ENCODE peak calls at places on chromosomes 7 and 10, in ten cellular contexts. One of them, this sample, is unnamed.

GRCh38 chr7:28627263-28627653 is 214.9 kb downstream of the CREB5 start:
- DNase-seq in HepG2: no peak
- DNase-seq in ovary: no peak
- DNase-seq in prostate gland: no peak
- DNase-seq in upper lobe of left lung: no peak
- DNase-seq in spleen: no peak
- DNase-seq in sigmoid colon: no peak
- DNase-seq in breast epithelium: no peak
- DNase-seq in IMR-90: no peak
- DNase-seq in esophagus squamous epithelium: no peak
- DNase-seq in this sample: no peak

GRCh38 chr10:132076578-132077081 is 10.9 kb downstream of the JAKMIP3 start:
- DNase-seq in HepG2: no peak
- DNase-seq in ovary: no peak
- DNase-seq in prostate gland: no peak
- DNase-seq in upper lobe of left lung: peak
- DNase-seq in spleen: no peak
- DNase-seq in sigmoid colon: no peak
- DNase-seq in breast epithelium: no peak
- DNase-seq in IMR-90: no peak
- DNase-seq in esophagus squamous epithelium: no peak
- DNase-seq in this sample: no peak

GRCh38 chr7:100105534-100105933 is 4.1 kb downstream of the AP4M1 start:
- DNase-seq in HepG2: no peak
- DNase-seq in ovary: no peak
- DNase-seq in prostate gland: no peak
- DNase-seq in upper lobe of left lung: no peak
- DNase-seq in spleen: no peak
- DNase-seq in sigmoid colon: no peak
- DNase-seq in breast epithelium: no peak
- DNase-seq in IMR-90: no peak
- DNase-seq in esophagus squamous epithelium: no peak
- DNase-seq in this sample: no peak

GRCh38 chr7:143849785-143850479 is 52.0 kb downstream of the TCAF1 start:
- DNase-seq in HepG2: no peak
- DNase-seq in ovary: no peak
- DNase-seq in prostate gland: no peak
- DNase-seq in upper lobe of left lung: no peak
- DNase-seq in spleen: peak
- DNase-seq in sigmoid colon: no peak
- DNase-seq in breast epithelium: no peak
- DNase-seq in IMR-90: no peak
- DNase-seq in esophagus squamous epithelium: no peak
- DNase-seq in this sample: no peak

GRCh38 chr7:150383710-150384397 is 4.7 kb downstream of the ZNF775 start:
- DNase-seq in HepG2: peak
- DNase-seq in ovary: no peak
- DNase-seq in prostate gland: peak
- DNase-seq in upper lobe of left lung: peak
- DNase-seq in spleen: no peak
- DNase-seq in sigmoid colon: peak
- DNase-seq in breast epithelium: no peak
- DNase-seq in IMR-90: no peak
- DNase-seq in esophagus squamous epithelium: no peak
- DNase-seq in this sample: no peak

GRCh38 chr7:89246196-89246595 is 450.7 kb upstream of the TEX47 start:
- DNase-seq in HepG2: no peak
- DNase-seq in ovary: no peak
- DNase-seq in prostate gland: no peak
- DNase-seq in upper lobe of left lung: no peak
- DNase-seq in spleen: no peak
- DNase-seq in sigmoid colon: no peak
- DNase-seq in breast epithelium: no peak
- DNase-seq in IMR-90: no peak
- DNase-seq in esophagus squamous epithelium: no peak
- DNase-seq in this sample: no peak

GRCh38 chr10:112221545-112221944 is 38.0 kb upstream of the GPAM start:
- DNase-seq in HepG2: no peak
- DNase-seq in ovary: no peak
- DNase-seq in prostate gland: no peak
- DNase-seq in upper lobe of left lung: no peak
- DNase-seq in spleen: no peak
- DNase-seq in sigmoid colon: no peak
- DNase-seq in breast epithelium: no peak
- DNase-seq in IMR-90: peak
- DNase-seq in esophagus squamous epithelium: no peak
- DNase-seq in this sample: no peak

GRCh38 chr7:101681170-101682007 is 52.3 kb upstream of the MYL10 start:
- DNase-seq in HepG2: no peak
- DNase-seq in ovary: peak
- DNase-seq in prostate gland: peak
- DNase-seq in upper lobe of left lung: no peak
- DNase-seq in spleen: no peak
- DNase-seq in sigmoid colon: no peak
- DNase-seq in breast epithelium: no peak
- DNase-seq in IMR-90: peak
- DNase-seq in esophagus squamous epithelium: no peak
- DNase-seq in this sample: peak

GRCh38 chr10:68272833-68273232 is 40.9 kb upstream of the ATOH7 start:
- DNase-seq in HepG2: no peak
- DNase-seq in ovary: no peak
- DNase-seq in prostate gland: no peak
- DNase-seq in upper lobe of left lung: no peak
- DNase-seq in spleen: no peak
- DNase-seq in sigmoid colon: no peak
- DNase-seq in breast epithelium: no peak
- DNase-seq in IMR-90: no peak
- DNase-seq in esophagus squamous epithelium: no peak
- DNase-seq in this sample: no peak

GRCh38 chr7:24566274-24566673 is 7.0 kb upstream of the PALS2 start:
- DNase-seq in HepG2: no peak
- DNase-seq in ovary: no peak
- DNase-seq in prostate gland: no peak
- DNase-seq in upper lobe of left lung: no peak
- DNase-seq in spleen: no peak
- DNase-seq in sigmoid colon: no peak
- DNase-seq in breast epithelium: no peak
- DNase-seq in IMR-90: no peak
- DNase-seq in esophagus squamous epithelium: no peak
- DNase-seq in this sample: no peak

GRCh38 chr7:4960363-4960762 is 1.4 kb upstream of the MMD2 start:
- DNase-seq in HepG2: no peak
- DNase-seq in ovary: no peak
- DNase-seq in prostate gland: no peak
- DNase-seq in upper lobe of left lung: no peak
- DNase-seq in spleen: peak
- DNase-seq in sigmoid colon: no peak
- DNase-seq in breast epithelium: no peak
- DNase-seq in IMR-90: no peak
- DNase-seq in esophagus squamous epithelium: no peak
- DNase-seq in this sample: no peak
- TF ChIP-seq CTCF in HepG2: no peak
- TF ChIP-seq CTCF in ovary: no peak
- TF ChIP-seq CTCF in prostate gland: no peak
- TF ChIP-seq CTCF in upper lobe of left lung: no peak
- TF ChIP-seq CTCF in spleen: no peak
- TF ChIP-seq CTCF in sigmoid colon: no peak
- TF ChIP-seq CTCF in breast epithelium: no peak
- TF ChIP-seq CTCF in IMR-90: no peak
- TF ChIP-seq CTCF in esophagus squamous epithelium: no peak
- TF ChIP-seq CTCF in this sample: no peak

DNA sequence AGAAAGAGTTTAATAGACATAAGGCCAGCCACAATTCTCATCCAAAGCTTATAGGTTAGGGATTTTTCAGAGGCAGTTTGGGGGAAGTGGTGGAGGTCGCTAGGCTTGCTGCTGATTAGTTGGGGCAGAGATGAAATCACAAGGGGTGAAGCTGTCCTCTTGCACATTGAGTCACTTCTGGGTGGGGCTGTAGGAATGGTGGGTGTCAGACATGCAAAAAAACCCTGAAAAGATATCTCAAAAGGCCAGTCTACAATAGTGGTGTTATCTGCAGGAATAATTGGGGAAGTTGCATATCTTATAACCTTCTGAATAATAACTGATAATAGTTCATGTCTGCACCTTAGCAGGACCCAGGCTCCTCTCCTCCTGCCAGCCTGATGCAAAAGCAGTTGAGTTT is 2.1 kb downstream of the FAM24B start:
- DNase-seq in HepG2: no peak
- DNase-seq in ovary: no peak
- DNase-seq in prostate gland: no peak
- DNase-seq in upper lobe of left lung: no peak
- DNase-seq in spleen: no peak
- DNase-seq in sigmoid colon: no peak
- DNase-seq in breast epithelium: no peak
- DNase-seq in IMR-90: no peak
- DNase-seq in esophagus squamous epithelium: no peak
- DNase-seq in this sample: no peak
- TF ChIP-seq POLR2A in HepG2: no peak
- TF ChIP-seq POLR2A in ovary: no peak
- TF ChIP-seq POLR2A in prostate gland: no peak
- TF ChIP-seq POLR2A in upper lobe of left lung: no peak
- TF ChIP-seq POLR2A in spleen: no peak
- TF ChIP-seq POLR2A in sigmoid colon: no peak
- TF ChIP-seq POLR2A in breast epithelium: no peak
- TF ChIP-seq POLR2A in IMR-90: no peak
- TF ChIP-seq POLR2A in esophagus squamous epithelium: no peak
- TF ChIP-seq POLR2A in this sample: no peak

DNA sequence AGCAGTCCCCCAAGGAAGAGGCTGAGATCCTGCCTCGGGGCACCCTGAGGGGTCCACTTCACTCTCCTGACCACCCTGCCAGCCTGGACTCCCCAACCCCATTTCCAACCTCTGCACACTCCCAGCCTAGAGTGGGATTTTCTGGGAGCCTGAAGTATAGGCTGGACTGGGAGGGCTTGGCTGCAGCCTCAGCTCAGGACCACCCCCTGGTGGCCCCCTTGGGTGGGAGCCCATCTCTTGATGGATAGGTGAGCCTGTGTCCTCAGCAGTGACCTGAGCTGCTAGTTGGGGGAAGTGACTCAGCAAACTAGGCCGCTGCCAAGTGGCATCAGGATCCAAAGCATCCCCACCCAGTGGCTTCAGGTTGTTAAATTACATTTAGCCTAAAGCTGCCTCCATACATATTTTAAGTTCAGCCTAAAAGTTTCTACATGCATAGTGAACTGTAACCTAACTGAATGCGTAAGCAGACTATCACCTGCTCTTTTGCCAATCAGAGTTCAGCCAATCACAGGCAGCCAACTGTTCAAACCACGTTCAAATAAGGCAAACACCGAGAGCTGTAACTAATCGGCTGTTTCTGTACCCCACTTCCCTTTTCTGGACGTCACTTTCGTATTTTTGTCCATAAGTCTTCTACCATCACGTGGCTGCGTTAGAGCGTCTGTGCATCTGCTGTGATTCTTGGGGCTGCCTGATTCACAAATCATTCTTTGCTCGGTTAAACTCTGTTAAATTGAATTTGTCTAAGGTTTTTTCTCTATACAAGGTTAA is 144.0 kb downstream of the PLPP4 start:
- DNase-seq in HepG2: no peak
- DNase-seq in ovary: no peak
- DNase-seq in prostate gland: no peak
- DNase-seq in upper lobe of left lung: peak
- DNase-seq in spleen: no peak
- DNase-seq in sigmoid colon: no peak
- DNase-seq in breast epithelium: no peak
- DNase-seq in IMR-90: no peak
- DNase-seq in esophagus squamous epithelium: no peak
- DNase-seq in this sample: no peak
- TF ChIP-seq CTCF in HepG2: peak
- TF ChIP-seq CTCF in ovary: no peak
- TF ChIP-seq CTCF in prostate gland: no peak
- TF ChIP-seq CTCF in upper lobe of left lung: no peak
- TF ChIP-seq CTCF in spleen: no peak
- TF ChIP-seq CTCF in sigmoid colon: no peak
- TF ChIP-seq CTCF in breast epithelium: no peak
- TF ChIP-seq CTCF in IMR-90: no peak
- TF ChIP-seq CTCF in esophagus squamous epithelium: no peak
- TF ChIP-seq CTCF in this sample: no peak

GRCh38 chr7:112205348-112206237 is 606 bp downstream of the DOCK4 start:
- DNase-seq in HepG2: peak
- DNase-seq in ovary: peak
- DNase-seq in prostate gland: peak
- DNase-seq in upper lobe of left lung: peak
- DNase-seq in spleen: peak
- DNase-seq in sigmoid colon: peak
- DNase-seq in breast epithelium: no peak
- DNase-seq in IMR-90: peak
- DNase-seq in esophagus squamous epithelium: no peak
- DNase-seq in this sample: peak

GRCh38 chr7:112202819-112203218 is 3.4 kb downstream of the DOCK4 start:
- DNase-seq in HepG2: peak
- DNase-seq in ovary: peak
- DNase-seq in prostate gland: peak
- DNase-seq in upper lobe of left lung: no peak
- DNase-seq in spleen: no peak
- DNase-seq in sigmoid colon: peak
- DNase-seq in breast epithelium: no peak
- DNase-seq in IMR-90: no peak
- DNase-seq in esophagus squamous epithelium: no peak
- DNase-seq in this sample: peak

GRCh38 chr7:112206238-112207105 is at the start of the genes DOCK4 and ZNF277:
- DNase-seq in HepG2: peak
- DNase-seq in ovary: peak
- DNase-seq in prostate gland: peak
- DNase-seq in upper lobe of left lung: peak
- DNase-seq in spleen: peak
- DNase-seq in sigmoid colon: peak
- DNase-seq in breast epithelium: peak
- DNase-seq in IMR-90: peak
- DNase-seq in esophagus squamous epithelium: peak
- DNase-seq in this sample: peak

GRCh38 chr7:112204072-112204775 is 2.0 kb downstream of the DOCK4 start:
- DNase-seq in HepG2: no peak
- DNase-seq in ovary: no peak
- DNase-seq in prostate gland: peak
- DNase-seq in upper lobe of left lung: no peak
- DNase-seq in spleen: no peak
- DNase-seq in sigmoid colon: no peak
- DNase-seq in breast epithelium: no peak
- DNase-seq in IMR-90: no peak
- DNase-seq in esophagus squamous epithelium: no peak
- DNase-seq in this sample: no peak

DNA sequence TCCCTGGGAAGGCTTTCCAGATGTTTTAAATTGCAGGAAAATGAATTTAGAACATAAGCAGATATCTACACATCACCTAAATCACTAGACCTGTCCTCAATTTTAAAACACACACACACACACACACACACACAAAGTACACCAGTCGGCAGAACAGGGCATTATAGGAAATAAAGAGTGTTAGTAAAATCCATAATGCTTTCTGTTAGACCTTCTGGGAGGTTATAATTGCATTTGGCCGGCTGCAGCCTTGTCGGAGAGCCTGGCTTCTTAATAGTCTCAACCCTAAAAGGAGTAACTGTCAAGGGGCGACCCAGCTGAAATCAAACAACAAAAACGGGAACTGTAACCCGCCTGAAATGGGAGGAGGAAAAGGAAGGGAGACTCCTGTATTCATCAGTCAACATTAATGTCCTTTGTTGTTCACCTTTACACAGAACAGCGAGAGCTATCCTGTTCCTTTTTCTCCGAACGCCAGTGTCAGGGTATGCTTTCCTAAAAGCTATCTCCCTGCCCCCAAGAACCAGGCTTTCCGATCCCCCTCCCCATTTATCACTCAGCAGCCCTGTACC is 1.3 kb downstream of the DOCK4 start:
- DNase-seq in HepG2: no peak
- DNase-seq in ovary: no peak
- DNase-seq in prostate gland: peak
- DNase-seq in upper lobe of left lung: no peak
- DNase-seq in spleen: no peak
- DNase-seq in sigmoid colon: no peak
- DNase-seq in breast epithelium: no peak
- DNase-seq in IMR-90: no peak
- DNase-seq in esophagus squamous epithelium: no peak
- DNase-seq in this sample: peak
- TF ChIP-seq POLR2A in HepG2: no peak
- TF ChIP-seq POLR2A in ovary: no peak
- TF ChIP-seq POLR2A in prostate gland: no peak
- TF ChIP-seq POLR2A in upper lobe of left lung: no peak
- TF ChIP-seq POLR2A in spleen: no peak
- TF ChIP-seq POLR2A in sigmoid colon: no peak
- TF ChIP-seq POLR2A in breast epithelium: no peak
- TF ChIP-seq POLR2A in IMR-90: no peak
- TF ChIP-seq POLR2A in esophagus squamous epithelium: no peak
- TF ChIP-seq POLR2A in this sample: no peak